ENCODE peak calls at places on chromosomes 4 and X, in eight cellular contexts. E is ascending aorta, X is left lung, R is hepatocyte, L is nephron progenitor cell, M is AG04450, S is cardiac muscle cell, P is glutamatergic neuron. B is an unnamed sample.

GRCh38 chr4:65337371-65337770 is 332.9 kb downstream of the EPHA5 start:
- DNase-seq in E (no peak), P (no peak), S (no peak), L (no peak), M (no peak), R (no peak), X (no peak), B (no peak)

GRCh38 chr4:65401083-65401482 is 269.2 kb downstream of the EPHA5 start:
- DNase-seq in S (no peak), L (no peak), R (no peak), E (no peak), X (no peak), P (no peak), M (no peak), B (no peak)

GRCh38 chrX:2705036-2705435 is 13.9 kb downstream of the CD99 start:
- DNase-seq in X (no peak), E (no peak), R (no peak), L (no peak), S (peak; percentile 50), M (no peak), P (no peak), B (peak; percentile 21)

GRCh38 chr4:141860974-141861373 is 224.6 kb downstream of the IL15 start:
- DNase-seq in M (no peak), X (no peak), R (no peak), L (no peak), E (no peak), P (no peak), S (no peak), B (no peak)

GRCh38 chr4:173056708-173057107 is 111.9 kb upstream of the GALNT7 start:
- DNase-seq in M (no peak), R (no peak), P (no peak), S (no peak), L (no peak), X (no peak), E (no peak), B (no peak)

GRCh38 chr4:98749206-98749605 is 90.8 kb upstream of the TSPAN5 start:
- DNase-seq in M (no peak), S (peak; percentile 11), X (no peak), P (no peak), E (no peak), L (no peak), R (no peak), B (no peak)

GRCh38 chr4:103150677-103151076 is 47.5 kb downstream of the CENPE start:
- DNase-seq in M (no peak), R (no peak), L (no peak), X (no peak), S (no peak), P (no peak), E (no peak), B (no peak)

GRCh38 chr4:145125396-145125795 is 27.3 kb downstream of the ABCE1 start:
- DNase-seq in R (no peak), P (no peak), E (no peak), S (no peak), L (no peak), X (no peak), M (no peak), B (no peak)

GRCh38 chr4:40309250-40309774 is 25.8 kb upstream of the CHRNA9 start:
- DNase-seq in X (peak; percentile 89), S (peak; percentile 88), P (peak; percentile 92), L (peak; percentile 92), E (peak; percentile 93), R (peak; percentile 93), M (peak; percentile 56), B (peak; percentile 92)

GRCh38 chr4:81905966-81906365 is 434.3 kb upstream of the RASGEF1B start:
- DNase-seq in S (no peak), X (no peak), L (no peak), P (no peak), R (peak; percentile 63), E (no peak), M (no peak), B (no peak)

GRCh38 chrX:352582-353314 is 34.0 kb downstream of the PPP2R3B start:
- DNase-seq in R (no peak), S (no peak), X (no peak), E (no peak), L (no peak), P (no peak), M (no peak), B (peak; percentile 56)

GRCh38 chr4:38547052-38547451 is 116.9 kb upstream of the KLF3 start:
- DNase-seq in E (no peak), L (no peak), R (no peak), P (no peak), S (no peak), X (no peak), M (no peak), B (no peak)

GRCh38 chrX:124386401-124386800 is 40.0 kb downstream of the SH2D1A start:
- DNase-seq in R (no peak), P (no peak), S (no peak), X (no peak), M (no peak), L (no peak), E (no peak), B (no peak)

GRCh38 chrX:124393659-124394058 is 47.3 kb downstream of the SH2D1A start:
- DNase-seq in S (no peak), E (no peak), X (no peak), L (no peak), M (no peak), R (no peak), P (no peak), B (no peak)

GRCh38 chrX:124393238-124393637 is 46.9 kb downstream of the SH2D1A start:
- DNase-seq in L (no peak), S (no peak), P (no peak), M (no peak), X (no peak), R (no peak), E (no peak), B (no peak)

GRCh38 chrX:124392794-124393193 is 46.4 kb downstream of the SH2D1A start:
- DNase-seq in P (no peak), S (no peak), R (no peak), M (no peak), L (no peak), E (no peak), X (no peak), B (no peak)

GRCh38 chrX:124388562-124388961 is 42.2 kb downstream of the SH2D1A start:
- DNase-seq in L (peak; percentile 66), E (no peak), P (peak; percentile 46), M (no peak), R (peak; percentile 73), S (peak; percentile 60), X (peak; percentile 49), B (peak; percentile 50)
- TF ChIP-seq CTCF in L (peak; percentile 89), E (peak; percentile 6), P (peak; percentile 69), M (peak; percentile 63), R (peak; percentile 67), S (peak; percentile 56), X (peak; percentile 51), B (peak; percentile 47)

GRCh38 chr4:70902577-70903281 is 560 bp downstream of the MOB1B start:
- DNase-seq in L (no peak), X (peak; percentile 50), M (no peak), R (no peak), E (peak; percentile 66), P (no peak), S (peak; percentile 55), B (no peak)
- TF ChIP-seq CTCF in L (no peak), X (no peak), M (no peak), R (no peak), E (no peak), P (no peak), S (no peak), B (no peak)

GRCh38 chr4:128589384-128589957 is 220.0 kb upstream of the JADE1 start:
- DNase-seq in R (no peak), L (no peak), X (no peak), S (no peak), E (no peak), P (no peak), M (no peak), B (no peak)

GRCh38 chr4:128590034-128590740 is 219.3 kb upstream of the JADE1 start:
- DNase-seq in R (no peak), P (no peak), X (no peak), E (no peak), S (peak; percentile 21), M (no peak), L (no peak), B (no peak)

GRCh38 chr4:128587382-128587781 is 222.1 kb upstream of the JADE1 start:
- DNase-seq in S (no peak), E (no peak), X (no peak), R (no peak), L (no peak), P (no peak), M (no peak), B (no peak)

GRCh38 chr4:128591482-128591881 is 218.0 kb upstream of the JADE1 start:
- DNase-seq in R (no peak), X (no peak), E (no peak), S (no peak), L (no peak), M (no peak), P (no peak), B (no peak)

GRCh38 chr4:128590773-128591172 is 218.7 kb upstream of the JADE1 start:
- DNase-seq in P (no peak), X (no peak), E (no peak), R (no peak), M (no peak), L (no peak), S (peak; percentile 27), B (no peak)
- TF ChIP-seq CTCF in P (no peak), X (no peak), E (no peak), R (no peak), M (no peak), L (no peak), S (no peak), B (no peak)

GRCh38 chrX:107325467-107325866 is 119.1 kb downstream of the DNAAF6 start:
- DNase-seq in R (no peak), L (no peak), M (no peak), S (no peak), X (no peak), E (no peak), P (no peak), B (no peak)

GRCh38 chrX:107323786-107324492 is 117.5 kb downstream of the DNAAF6 start:
- DNase-seq in L (no peak), E (no peak), R (no peak), X (no peak), S (no peak), M (no peak), P (no peak), B (peak; percentile 74)

GRCh38 chrX:107324493-107325310 is 118.3 kb downstream of the DNAAF6 start:
- DNase-seq in X (peak; percentile 35), M (no peak), E (no peak), L (peak; percentile 90), P (peak; percentile 18), S (peak; percentile 50), R (peak; percentile 85), B (peak; percentile 73)
- TF ChIP-seq CTCF in X (no peak), M (no peak), E (no peak), L (no peak), P (no peak), S (peak; percentile 27), R (peak; percentile 9), B (no peak)

B was measured in kidney.